ENCODE peak calls at places on chromosomes 13 and 19, in four cellular contexts. U, H, L and D are unnamed samples.

GRCh38 chr19:3606174-3606689 is 443 bp downstream of the TBXA2R start:
- DNase-seq in U (peak), H (no peak), L (peak), D (peak)

GRCh38 chr13:34721631-34722144 is 220.4 kb upstream of the NBEA start:
- DNase-seq in L (no peak), H (no peak), U (no peak), D (no peak)

GRCh38 chr13:114111577-114111976 is 20.8 kb downstream of the RASA3 start:
- DNase-seq in H (no peak), L (no peak), U (no peak), D (no peak)

GRCh38 chr19:15107056-15108010 is at the start of gene SYDE1:
- DNase-seq in U (peak), H (peak), L (peak), D (no peak)

GRCh38 chr19:1027953-1028902 is 1.8 kb downstream of the CNN2 start:
- DNase-seq in U (peak), L (peak), H (peak), D (peak)

GRCh38 chr19:5035105-5035761 is 66.3 kb downstream of the KDM4B start:
- DNase-seq in L (no peak), H (no peak), U (no peak), D (no peak)

GRCh38 chr13:112999414-113000177 is 30.6 kb downstream of the MCF2L start:
- DNase-seq in U (no peak), H (no peak), L (peak), D (no peak)

GRCh38 chr13:92390217-92390616 is 836.4 kb upstream of the GPC6 start:
- DNase-seq in H (no peak), L (no peak), U (no peak), D (no peak)

GRCh38 chr19:2549701-2550191 is 73.8 kb downstream of the GADD45B start:
- DNase-seq in U (no peak), L (no peak), H (no peak), D (no peak)

GRCh38 chr13:29315847-29316246 is 279.6 kb downstream of the SLC7A1 start:
- DNase-seq in L (no peak), U (no peak), H (no peak), D (no peak)

GRCh38 chr13:46562581-46562980 is 9.6 kb downstream of the LRCH1 start:
- DNase-seq in U (no peak), H (no peak), L (no peak), D (no peak)

GRCh38 chr13:27281420-27281819 is 10.8 kb downstream of the RASL11A start:
- DNase-seq in L (no peak), U (no peak), H (no peak), D (no peak)

GRCh38 chr19:42081584-42082258 is 5.8 kb downstream of the ZNF574 start:
- DNase-seq in L (peak), U (no peak), H (peak), D (no peak)
- TF ChIP-seq USF2 in L (no peak), U (no peak), H (no peak), D (no peak)

DNA sequence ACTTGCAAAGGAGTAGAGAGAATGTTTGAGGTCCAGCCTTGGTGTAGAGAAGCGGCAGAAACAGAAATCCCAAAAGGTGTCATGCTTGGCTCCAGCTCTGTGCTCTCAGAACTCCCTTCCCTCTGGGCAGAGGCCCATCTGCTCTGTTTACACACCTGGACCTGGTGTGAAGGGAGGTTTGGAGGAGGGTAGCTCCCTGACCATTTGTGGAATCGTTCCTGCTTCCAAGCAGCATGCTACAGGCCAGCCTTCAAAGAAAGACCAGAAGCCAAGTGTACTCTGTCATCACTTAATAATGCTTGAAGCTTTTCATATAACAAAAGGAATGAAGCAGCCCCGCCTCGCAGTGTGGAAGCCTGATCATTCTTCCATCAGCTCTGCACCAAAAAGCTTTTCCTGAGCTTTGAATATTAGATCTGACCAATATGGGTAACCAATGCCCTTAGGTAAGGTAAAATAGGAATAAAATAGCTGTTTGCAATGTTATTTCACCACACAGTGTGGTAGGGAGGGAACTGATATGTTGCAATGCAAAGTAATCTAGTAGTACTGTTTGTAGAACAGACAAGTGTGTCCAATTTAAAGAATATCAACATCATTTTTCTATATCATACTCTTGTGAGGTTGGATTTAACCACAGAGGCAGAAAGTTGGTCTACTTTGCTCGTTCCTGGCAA is 63.3 kb downstream of the ZIC5 start:
- DNase-seq in U (no peak), H (no peak), L (no peak), D (no peak)
- TF ChIP-seq FOXJ3 in U (no peak), H (no peak), L (no peak), D (no peak)

GRCh38 chr19:6210091-6210490 is 69.7 kb downstream of the MLLT1 start:
- DNase-seq in H (no peak), L (no peak), U (no peak), D (no peak)
- TF ChIP-seq USF2 in H (no peak), L (no peak), U (no peak), D (no peak)

GRCh38 chr13:25881946-25882574 is 169.8 kb downstream of the SHISA2 start:
- DNase-seq in L (peak), H (no peak), U (peak), D (no peak)

GRCh38 chr13:25879466-25879865 is 172.3 kb downstream of the SHISA2 start:
- DNase-seq in H (no peak), U (no peak), L (no peak), D (no peak)

GRCh38 chr13:25882732-25883357 is 169.0 kb downstream of the SHISA2 start:
- DNase-seq in H (no peak), U (no peak), L (peak), D (no peak)

GRCh38 chr13:25885418-25885817 is 166.4 kb downstream of the SHISA2 start:
- DNase-seq in U (no peak), H (no peak), L (peak), D (no peak)

DNA sequence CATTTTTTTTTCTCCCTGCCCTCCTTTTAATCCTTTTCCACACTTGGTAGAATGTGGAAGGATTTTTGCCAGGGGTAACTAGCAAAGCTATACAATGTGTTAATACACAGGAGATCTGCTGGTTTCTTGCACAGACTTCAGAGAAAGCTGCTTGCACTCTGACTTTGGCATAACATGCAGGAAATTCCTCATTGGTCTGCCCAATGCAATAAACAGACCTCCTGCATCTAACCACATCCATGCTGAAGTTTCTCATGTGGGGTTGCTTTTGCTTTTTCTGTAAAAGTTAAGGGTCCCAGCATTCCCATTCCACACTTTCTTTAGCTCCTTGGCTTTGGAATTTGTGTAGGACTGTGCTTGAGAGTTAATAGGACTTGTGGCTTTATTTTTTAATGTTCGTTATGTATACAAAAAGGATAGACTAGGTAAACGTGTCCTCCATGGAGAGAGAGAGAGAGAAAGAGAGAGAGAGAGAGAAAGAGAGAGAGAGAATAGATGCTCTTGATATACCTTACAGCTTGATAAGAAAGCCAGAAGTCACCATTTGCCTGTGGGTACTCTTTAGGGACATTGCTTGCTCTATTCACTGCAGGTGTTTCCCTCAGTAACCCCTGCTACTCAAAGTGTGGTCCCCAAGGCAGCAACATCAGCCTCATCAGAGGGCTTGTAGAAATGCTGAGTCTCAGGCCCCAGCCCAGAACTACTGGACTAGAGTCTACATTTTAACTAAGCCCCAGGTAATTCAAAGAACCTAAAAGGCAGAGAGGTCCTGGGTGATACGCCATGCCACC is 170.5 kb downstream of the SHISA2 start:
- DNase-seq in U (no peak), L (no peak), H (no peak), D (no peak)
- TF ChIP-seq FOXJ3 in U (no peak), L (no peak), H (no peak), D (no peak)

DNA sequence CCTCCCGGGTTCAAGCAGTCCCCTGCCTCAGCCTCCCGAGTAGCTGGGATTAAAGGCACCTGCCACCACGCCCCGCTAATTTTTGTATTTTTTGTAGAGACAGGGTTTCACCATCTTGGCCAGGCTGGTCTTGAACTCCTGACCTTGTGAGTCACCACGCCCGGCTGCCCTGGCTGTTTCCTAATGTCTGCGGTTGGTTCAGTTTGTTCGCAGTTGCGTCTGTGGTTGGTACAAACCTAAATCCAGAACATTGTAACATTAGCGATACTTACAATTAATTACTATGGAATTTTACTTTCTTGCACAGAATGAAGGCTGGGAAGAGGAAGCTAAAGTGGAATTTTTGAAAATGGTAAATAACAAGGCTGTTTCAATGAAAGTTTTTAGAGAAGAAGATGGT is 38.1 kb downstream of the RNF17 start:
- DNase-seq in U (no peak), L (no peak), H (no peak), D (no peak)
- TF ChIP-seq USF2 in U (no peak), L (no peak), H (no peak), D (no peak)

GRCh38 chr19:11416346-11417052 is 2.6 kb downstream of the RGL3 start:
- DNase-seq in L (no peak), U (no peak), H (no peak), D (peak)

GRCh38 chr19:11405846-11406643 is 13.1 kb downstream of the RGL3 start:
- DNase-seq in L (peak), H (no peak), U (peak), D (no peak)

GRCh38 chr19:11414544-11414943 is 4.6 kb downstream of the RGL3 start:
- DNase-seq in H (no peak), L (no peak), U (no peak), D (no peak)

GRCh38 chr19:11408591-11408990 is 10.5 kb downstream of the RGL3 start:
- DNase-seq in U (no peak), H (no peak), L (no peak), D (no peak)

DNA sequence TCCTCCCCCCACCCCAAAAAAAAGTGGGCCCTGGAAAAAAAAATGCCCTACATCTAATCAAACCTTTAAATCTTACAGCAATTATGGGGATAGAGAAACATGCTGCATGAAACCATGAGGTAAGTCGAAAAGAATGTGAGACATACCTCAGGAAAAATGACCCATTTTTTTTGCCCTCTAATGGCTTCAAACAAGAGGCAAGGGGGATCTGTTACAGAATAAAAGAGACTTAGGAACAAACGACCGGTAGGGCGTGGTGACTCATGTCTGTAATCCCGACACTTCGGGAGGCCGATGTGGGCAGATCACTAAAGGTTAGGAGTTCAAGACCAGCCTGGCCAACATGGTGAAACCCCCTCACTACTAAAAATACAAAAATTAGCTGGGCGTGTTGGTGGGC is 8.4 kb downstream of the RGL3 start:
- DNase-seq in L (no peak), U (no peak), H (no peak), D (peak)
- TF ChIP-seq FOXJ3 in L (no peak), U (no peak), H (no peak), D (no peak)

GRCh38 chr19:38869836-38870607 is 8.1 kb downstream of the RINL start:
- DNase-seq in U (peak), L (peak), H (no peak), D (no peak)
- TF ChIP-seq USF2 in U (no peak), L (no peak), H (no peak), D (no peak)